ENCODE peak calls at places on chromosomes 12 and 14, in seven cellular contexts. A, G, I, E, N, Y and B are unnamed samples.

GRCh38 chr12:93176166-93176565 is 201.6 kb upstream of the NUDT4 start:
- DNase-seq in Y (no peak), E (no peak), A (no peak), G (peak; percentile 70), N (no peak), I (no peak), B (no peak)

GRCh38 chr12:113186033-113186365 is 478 bp downstream of the RITA1 start:
- DNase-seq in E (no peak), I (no peak), Y (no peak), G (no peak), N (peak; percentile 34), A (no peak), B (no peak)

GRCh38 chr12:45232146-45232731 is 16.3 kb downstream of the ANO6 start:
- DNase-seq in A (no peak), N (no peak), I (no peak), Y (no peak), G (no peak), E (no peak), B (no peak)

GRCh38 chr12:59973515-59973914 is 377.7 kb downstream of the SLC16A7 start:
- DNase-seq in N (no peak), A (no peak), E (no peak), Y (no peak), I (no peak), G (no peak), B (peak; percentile 35)

GRCh38 chr14:45199246-45199645 is 53.8 kb downstream of the MIS18BP1 start:
- DNase-seq in G (no peak), A (no peak), E (no peak), I (no peak), N (no peak), Y (no peak), B (peak; percentile 5)

GRCh38 chr14:104930526-104931322 is 6.0 kb downstream of the PLD4 start:
- DNase-seq in Y (no peak), I (no peak), E (peak; percentile 69), N (no peak), A (peak; percentile 6), G (no peak), B (no peak)

GRCh38 chr12:58433969-58434368 is 486.3 kb downstream of the LRIG3 start:
- DNase-seq in Y (no peak), N (no peak), I (no peak), G (no peak), A (no peak), E (no peak), B (no peak)

GRCh38 chr14:96166475-96167223 is 38.0 kb upstream of the BDKRB2 start:
- DNase-seq in N (no peak), Y (peak; percentile 36), G (no peak), A (no peak), I (no peak), E (no peak), B (peak; percentile 77)

GRCh38 chr14:29927596-29928341 is at the start of gene PRKD1:
- DNase-seq in N (peak; percentile 75), E (peak; percentile 78), I (peak; percentile 51), Y (peak; percentile 81), A (peak; percentile 66), G (peak; percentile 67), B (peak; percentile 28)

GRCh38 chr14:51473808-51474207 is 177.9 kb upstream of the FRMD6 start:
- DNase-seq in Y (no peak), A (no peak), G (no peak), E (no peak), N (no peak), I (no peak), B (no peak)

GRCh38 chr12:75553398-75553797 is 42.0 kb upstream of the KRR1 start:
- DNase-seq in G (no peak), I (no peak), A (no peak), Y (no peak), E (no peak), N (no peak), B (no peak)

GRCh38 chr12:56317675-56318074 is 1.9 kb upstream of the CNPY2 start:
- DNase-seq in N (no peak), Y (no peak), I (no peak), E (no peak), A (no peak), G (no peak), B (no peak)

GRCh38 chr12:7934560-7935463 is 1.2 kb downstream of the SLC2A3 start:
- DNase-seq in E (no peak), A (no peak), G (no peak), I (no peak), Y (no peak), N (no peak), B (no peak)

GRCh38 chr12:49865109-49865781 is 22.3 kb upstream of the BCDIN3D start:
- DNase-seq in Y (peak; percentile 60), A (no peak), I (no peak), E (no peak), G (no peak), N (no peak), B (no peak)

GRCh38 chr12:104578453-104578852 is 121.7 kb downstream of the CHST11 start:
- DNase-seq in I (no peak), N (no peak), A (no peak), E (no peak), Y (no peak), G (no peak), B (no peak)

GRCh38 chr12:26126340-26127284 is 1.8 kb upstream of the BHLHE41 start:
- DNase-seq in Y (peak; percentile 93), G (peak; percentile 74), E (peak; percentile 82), N (peak; percentile 66), A (peak; percentile 83), I (peak; percentile 86), B (no peak)

GRCh38 chr14:22837750-22838538 is 1.6 kb downstream of the MMP14 start:
- DNase-seq in A (no peak), I (peak; percentile 86), G (no peak), Y (peak; percentile 87), N (no peak), E (no peak), B (no peak)